ENCODE peak calls at places on chromosomes 11 and 22, in seven cellular contexts. G is ecto neural progenitor cell, A is T-cell, W is right atrium auricular region, C is fibroblast of pulmonary artery, H is neural crest cell, O is Karpas-422. Z is an unnamed sample.

GRCh38 chr11:63518548-63518947 is 12.7 kb downstream of the LGALS12 start:
- DNase-seq in G (no peak), A (no peak), W (no peak), C (peak), H (no peak), O (no peak), Z (no peak)

GRCh38 chr11:45927332-45927683 is 4.9 kb downstream of the LARGE2 start:
- DNase-seq in G (peak), A (peak), W (no peak), C (no peak), H (no peak), O (no peak), Z (peak)

GRCh38 chr11:70090989-70091388 is 12.9 kb downstream of the ANO1 start:
- DNase-seq in G (no peak), A (no peak), W (no peak), C (no peak), H (no peak), O (no peak), Z (no peak)

GRCh38 chr11:78253797-78254196 is 65.1 kb downstream of the USP35 start:
- DNase-seq in G (no peak), A (no peak), W (no peak), C (no peak), H (no peak), O (no peak), Z (no peak)

GRCh38 chr22:38327396-38327795 is 10.2 kb upstream of the CSNK1E start:
- DNase-seq in G (no peak), A (no peak), W (no peak), C (no peak), H (no peak), O (no peak), Z (no peak)

GRCh38 chr11:82899191-82899820 is 924 bp downstream of the PRCP start:
- DNase-seq in G (no peak), A (peak), W (no peak), C (no peak), H (no peak), O (peak), Z (no peak)

GRCh38 chr11:34548278-34548677 is 34.7 kb upstream of the ELF5 start:
- DNase-seq in G (no peak), A (no peak), W (no peak), C (no peak), H (no peak), O (no peak), Z (no peak)

GRCh38 chr11:67367014-67367835 is 6.2 kb downstream of the CLCF1 start:
- DNase-seq in G (no peak), A (no peak), W (no peak), C (peak), H (no peak), O (no peak), Z (no peak)

GRCh38 chr11:100098560-100098959 is 588.5 kb upstream of the ARHGAP42 start:
- DNase-seq in G (no peak), A (no peak), W (no peak), C (no peak), H (no peak), O (no peak), Z (no peak)

GRCh38 chr22:37381489-37381888 is 45.8 kb downstream of the ELFN2 start:
- DNase-seq in G (no peak), A (no peak), W (no peak), C (no peak), H (no peak), O (no peak), Z (no peak)

GRCh38 chr11:60754887-60755286 is 1.8 kb upstream of the MS4A15 start:
- DNase-seq in G (no peak), A (no peak), W (no peak), C (no peak), H (no peak), O (no peak), Z (no peak)

GRCh38 chr11:71301046-71301857 is 48.9 kb upstream of the SHANK2 start:
- DNase-seq in G (peak), A (peak), W (peak), C (no peak), H (no peak), O (no peak), Z (peak)

GRCh38 chr11:64863381-64864060 is 14.9 kb downstream of the EHD1 start:
- DNase-seq in G (no peak), A (no peak), W (no peak), C (no peak), H (no peak), O (no peak), Z (no peak)

GRCh38 chr11:128379587-128380279 is 207.6 kb downstream of the ETS1 start:
- DNase-seq in G (no peak), A (no peak), W (no peak), C (no peak), H (no peak), O (no peak), Z (peak)

GRCh38 chr11:37688461-37688860 is 1090.4 kb upstream of the RAG2 start:
- DNase-seq in G (no peak), A (no peak), W (no peak), C (no peak), H (no peak), O (no peak), Z (no peak)

GRCh38 chr11:9691865-9692264 is 28.0 kb downstream of the SWAP70 start:
- DNase-seq in G (no peak), A (no peak), W (no peak), C (peak), H (no peak), O (peak), Z (no peak)

GRCh38 chr11:72038491-72038890 is 39.8 kb downstream of the IL18BP start:
- DNase-seq in G (no peak), A (no peak), W (peak), C (peak), H (no peak), O (no peak), Z (no peak)

GRCh38 chr22:43272301-43272700 is 70.9 kb downstream of the SCUBE1 start:
- DNase-seq in G (no peak), A (no peak), W (no peak), C (no peak), H (no peak), O (no peak), Z (no peak)

GRCh38 chr11:78901831-78902230 is 327.2 kb upstream of the NARS2 start:
- DNase-seq in G (no peak), A (no peak), W (no peak), C (no peak), H (no peak), O (no peak), Z (no peak)

GRCh38 chr22:19287076-19287724 is 4.3 kb downstream of the CLTCL1 start:
- DNase-seq in G (no peak), A (no peak), W (no peak), C (no peak), H (no peak), O (no peak), Z (no peak)

GRCh38 chr11:4181780-4182721 is 87.5 kb downstream of the RRM1 start:
- DNase-seq in G (peak), A (no peak), W (peak), C (peak), H (peak), O (peak), Z (peak)

GRCh38 chr11:126733685-126734084 is 266.9 kb downstream of the KIRREL3 start:
- DNase-seq in G (no peak), A (no peak), W (no peak), C (no peak), H (no peak), O (no peak), Z (no peak)

GRCh38 chr11:47538741-47539575 is 14.0 kb downstream of the CELF1 start:
- DNase-seq in G (no peak), A (no peak), W (no peak), C (peak), H (no peak), O (no peak), Z (no peak)

GRCh38 chr11:117449111-117449693 is 121.5 kb downstream of the CEP164 start:
- DNase-seq in G (no peak), A (no peak), W (no peak), C (no peak), H (no peak), O (no peak), Z (no peak)

GRCh38 chr11:63212742-63213141 is 30.7 kb downstream of the SLC22A25 start:
- DNase-seq in G (no peak), A (no peak), W (no peak), C (peak), H (peak), O (peak), Z (no peak)

GRCh38 chr11:117424781-117425180 is 97.1 kb downstream of the CEP164 start:
- DNase-seq in G (no peak), A (no peak), W (no peak), C (peak), H (no peak), O (peak), Z (no peak)

GRCh38 chr11:86737752-86738151 is 62.6 kb upstream of the PRSS23 start:
- DNase-seq in G (no peak), A (no peak), W (no peak), C (peak), H (no peak), O (no peak), Z (no peak)

GRCh38 chr22:30968015-30968923 is at the start of gene MORC2:
- DNase-seq in G (no peak), A (no peak), W (peak), C (peak), H (no peak), O (no peak), Z (peak)

GRCh38 chr11:67674442-67674871 is at the start of gene ALDH3B2:
- DNase-seq in G (peak), A (no peak), W (no peak), C (no peak), H (no peak), O (no peak), Z (peak)

GRCh38 chr11:109547356-109548027 is 125.5 kb downstream of the C11orf87 start:
- DNase-seq in G (no peak), A (no peak), W (no peak), C (peak), H (no peak), O (no peak), Z (no peak)

GRCh38 chr11:44858796-44859527 is 91.7 kb downstream of the TP53I11 start:
- DNase-seq in G (no peak), A (no peak), W (no peak), C (no peak), H (no peak), O (peak), Z (no peak)

GRCh38 chr22:29205598-29206371 is at the start of gene EMID1:
- DNase-seq in G (peak), A (no peak), W (no peak), C (peak), H (no peak), O (no peak), Z (peak)

GRCh38 chr11:13959001-13959400 is 3.5 kb upstream of the SPON1 start:
- DNase-seq in G (no peak), A (no peak), W (no peak), C (no peak), H (no peak), O (no peak), Z (peak)

GRCh38 chr22:28514314-28514713 is 165.3 kb downstream of the TTC28 start:
- DNase-seq in G (no peak), A (no peak), W (no peak), C (peak), H (no peak), O (no peak), Z (no peak)

GRCh38 chr22:19488884-19489843 is 9.4 kb downstream of the CDC45 start:
- DNase-seq in G (no peak), A (no peak), W (no peak), C (peak), H (no peak), O (peak), Z (no peak)

GRCh38 chr11:111541209-111542061 is 915 bp downstream of the LAYN start:
- DNase-seq in G (peak), A (no peak), W (no peak), C (peak), H (no peak), O (no peak), Z (peak)

GRCh38 chr11:81840375-81840774 is 893.3 kb downstream of the FAM181B start:
- DNase-seq in G (no peak), A (no peak), W (no peak), C (peak), H (no peak), O (no peak), Z (no peak)

GRCh38 chr11:104529916-104530315 is 366.0 kb upstream of the PDGFD start:
- DNase-seq in G (no peak), A (no peak), W (no peak), C (no peak), H (no peak), O (no peak), Z (no peak)